ENCODE peak calls at places on chromosome 17, in six cellular contexts. F is PC-9, T is fibroblast of lung, J is HCT116, O is PC-3, E is neuronal stem cell. R is an unnamed sample.

GRCh38 chr17:46106966-46107644 is 86.1 kb downstream of the KANSL1 start:
- DNase-seq in F (no peak), T (no peak), J (no peak), O (no peak), E (no peak), R (no peak)

GRCh38 chr17:34178047-34178446 is 77.0 kb upstream of the CCL2 start:
- DNase-seq in F (no peak), T (no peak), J (no peak), O (no peak), E (no peak), R (no peak)

GRCh38 chr17:52170963-52171572 is 12.6 kb upstream of the CA10 start:
- DNase-seq in F (no peak), T (no peak), J (no peak), O (peak; percentile 64), E (peak; percentile 21), R (no peak)

GRCh38 chr17:48542114-48542955 is 2.6 kb downstream of the HOXB2 start:
- DNase-seq in F (no peak), T (peak; percentile 70), J (no peak), O (no peak), E (no peak), R (peak; percentile 66)

GRCh38 chr17:16269658-16270057 is 52.6 kb downstream of the PIGL start:
- DNase-seq in F (no peak), T (peak; percentile 86), J (no peak), O (peak; percentile 44), E (no peak), R (no peak)

GRCh38 chr17:39114744-39115534 is 36.5 kb downstream of the PLXDC1 start:
- DNase-seq in F (no peak), T (peak; percentile 25), J (no peak), O (no peak), E (no peak), R (no peak)

GRCh38 chr17:36550491-36551417 is 6.0 kb downstream of the GGNBP2 start:
- DNase-seq in F (no peak), T (no peak), J (no peak), O (no peak), E (no peak), R (no peak)

GRCh38 chr17:46815474-46816353 is 2.8 kb downstream of the WNT3 start:
- DNase-seq in F (no peak), T (no peak), J (no peak), O (no peak), E (no peak), R (no peak)

GRCh38 chr17:48181653-48182052 is 74.1 kb downstream of the SNX11 start:
- DNase-seq in F (no peak), T (peak; percentile 25), J (peak; percentile 44), O (peak; percentile 69), E (no peak), R (peak; percentile 31)

GRCh38 chr17:27352481-27353460 is 58.9 kb downstream of the WSB1 start:
- DNase-seq in F (no peak), T (peak; percentile 54), J (no peak), O (no peak), E (no peak), R (peak; percentile 74)

GRCh38 chr17:83191388-83192160 is 112.2 kb downstream of the METRNL start:
- DNase-seq in F (no peak), T (no peak), J (no peak), O (no peak), E (no peak), R (no peak)

GRCh38 chr17:7929158-7930029 is at the start of gene KCNAB3:
- DNase-seq in F (no peak), T (peak; percentile 69), J (no peak), O (no peak), E (peak; percentile 69), R (peak; percentile 67)

GRCh38 chr17:7285679-7286078 is 4.2 kb downstream of the SLC2A4 start:
- DNase-seq in F (no peak), T (no peak), J (no peak), O (no peak), E (no peak), R (no peak)

GRCh38 chr17:78759203-78759968 is 22.7 kb downstream of the CYTH1 start:
- DNase-seq in F (no peak), T (peak; percentile 57), J (no peak), O (no peak), E (no peak), R (peak; percentile 46)

GRCh38 chr17:40910441-40910841 is 25.4 kb upstream of the KRT20 start:
- DNase-seq in F (no peak), T (peak; percentile 49), J (no peak), O (peak; percentile 31), E (no peak), R (no peak)

GRCh38 chr17:36072431-36073121 is 8.5 kb downstream of the CCL18 start:
- DNase-seq in F (no peak), T (peak; percentile 20), J (peak; percentile 24), O (peak; percentile 30), E (peak; percentile 71), R (peak; percentile 58)

GRCh38 chr17:60888812-60889709 is 211.4 kb downstream of the BCAS3 start:
- DNase-seq in F (no peak), T (no peak), J (no peak), O (peak; percentile 62), E (no peak), R (no peak)

GRCh38 chr17:80855968-80856862 is 135.4 kb upstream of the CHMP6 start:
- DNase-seq in F (peak; percentile 90), T (peak; percentile 97), J (peak; percentile 94), O (peak; percentile 98), E (no peak), R (peak; percentile 95)

GRCh38 chr17:67751101-67752074 is 33.7 kb downstream of the NOL11 start:
- DNase-seq in F (no peak), T (no peak), J (no peak), O (no peak), E (no peak), R (no peak)

GRCh38 chr17:34987232-34987631 is 6.9 kb downstream of the LIG3 start:
- DNase-seq in F (no peak), T (no peak), J (no peak), O (no peak), E (no peak), R (no peak)

GRCh38 chr17:65558683-65559311 is 2.7 kb downstream of the AXIN2 start:
- DNase-seq in F (no peak), T (no peak), J (no peak), O (no peak), E (no peak), R (no peak)
- H3K4me3 ChIP-seq in F (no peak overlapping the region), T (peak overlapping the region; percentile 78), J (peak overlapping the region; percentile 68), O (peak overlapping the region; percentile 82), E (peak overlapping the region; percentile 61), R (no peak overlapping the region)

GRCh38 chr17:4743898-4744297 is 4.2 kb upstream of the CXCL16 start:
- DNase-seq in F (no peak), T (no peak), J (no peak), O (no peak), E (no peak), R (no peak)

GRCh38 chr17:4747847-4748246 is 8.1 kb upstream of the CXCL16 start:
- DNase-seq in F (no peak), T (no peak), J (no peak), O (no peak), E (no peak), R (peak; percentile 48)

GRCh38 chr17:4743216-4743615 is 3.5 kb upstream of the CXCL16 start:
- DNase-seq in F (no peak), T (no peak), J (no peak), O (no peak), E (no peak), R (no peak)

GRCh38 chr17:4742629-4743028 is 2.9 kb upstream of the CXCL16 start:
- DNase-seq in F (no peak), T (no peak), J (no peak), O (no peak), E (no peak), R (no peak)

DNA sequence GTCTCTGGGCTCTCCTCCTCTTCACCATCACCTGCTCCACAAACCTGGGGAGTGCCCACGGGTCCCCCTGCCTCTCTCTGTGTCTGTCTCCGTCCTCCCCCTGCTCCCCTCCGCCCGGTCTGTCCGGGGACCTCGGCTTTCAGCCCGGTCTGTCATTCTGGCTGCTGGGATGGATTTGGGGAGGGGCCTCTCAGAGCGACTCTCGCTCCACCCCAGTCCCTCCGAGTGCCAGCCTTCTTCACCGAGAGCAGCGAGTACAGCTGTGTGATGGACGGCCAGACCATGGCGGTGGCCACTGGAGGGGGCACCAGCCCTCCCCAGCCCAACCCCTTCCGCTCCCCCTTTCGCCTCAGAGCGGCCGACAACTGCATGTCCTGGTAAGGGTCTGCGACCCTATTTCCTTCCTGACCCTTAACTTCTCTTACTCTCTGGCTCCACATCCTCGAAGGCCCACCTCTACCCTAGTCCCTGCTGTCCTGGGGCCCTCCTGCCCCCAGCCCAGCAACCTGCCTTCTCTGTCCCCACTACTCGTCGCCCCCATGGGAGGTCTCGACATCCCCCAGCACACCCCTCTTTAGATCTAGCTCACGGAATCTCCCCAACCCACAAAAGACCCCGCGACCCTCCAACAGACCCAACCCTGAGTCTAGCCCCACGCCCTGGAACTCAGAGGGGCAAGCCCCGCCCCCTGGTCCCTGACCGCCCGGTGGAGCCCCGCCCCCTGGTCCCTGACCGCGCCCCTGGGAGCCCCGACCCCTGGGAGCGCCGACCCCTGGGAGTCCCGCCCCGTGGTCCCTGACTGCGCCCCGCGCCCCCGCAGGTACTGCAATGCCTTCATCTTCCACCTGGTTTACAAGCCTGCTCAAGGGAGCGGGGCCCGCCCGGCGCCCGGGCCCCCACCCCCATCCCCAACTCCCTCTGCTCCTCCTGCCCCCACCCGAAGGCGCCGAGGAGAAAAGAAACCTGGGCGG is 5.6 kb upstream of the CXCL16 start:
- DNase-seq in F (no peak), T (no peak), J (no peak), O (no peak), E (no peak), R (no peak)
- H2AFZ ChIP-seq in F (no peak overlapping the region), T (no peak overlapping the region), J (no peak overlapping the region), O (no peak overlapping the region), E (peak overlapping the region; percentile 76), R (peak overlapping the region; percentile 34)

GRCh38 chr17:29802256-29802655 is 127.8 kb downstream of the SSH2 start:
- DNase-seq in F (no peak), T (no peak), J (no peak), O (no peak), E (no peak), R (no peak)

GRCh38 chr17:29807520-29808361 is 122.3 kb downstream of the SSH2 start:
- DNase-seq in F (no peak), T (peak; percentile 77), J (peak; percentile 18), O (peak; percentile 63), E (peak; percentile 33), R (peak; percentile 67)
- H3K4me3 ChIP-seq in F (no peak overlapping the region), T (no peak overlapping the region), J (no peak overlapping the region), O (no peak overlapping the region), E (no peak overlapping the region), R (no peak overlapping the region)

GRCh38 chr17:72123964-72124791 is 3.4 kb downstream of the SOX9 start:
- DNase-seq in F (no peak), T (no peak), J (no peak), O (peak; percentile 40), E (no peak), R (no peak)

GRCh38 chr17:72122002-72122310 is 1.1 kb downstream of the SOX9 start:
- DNase-seq in F (no peak), T (peak; percentile 64), J (no peak), O (peak; percentile 42), E (no peak), R (no peak)

GRCh38 chr17:72122336-72122667 is 1.5 kb downstream of the SOX9 start:
- DNase-seq in F (no peak), T (no peak), J (no peak), O (no peak), E (no peak), R (no peak)

GRCh38 chr17:72123496-72123963 is 2.7 kb downstream of the SOX9 start:
- DNase-seq in F (no peak), T (no peak), J (no peak), O (no peak), E (no peak), R (no peak)

GRCh38 chr17:72122668-72123495 is 2.1 kb downstream of the SOX9 start:
- DNase-seq in F (no peak), T (peak; percentile 77), J (no peak), O (peak; percentile 52), E (no peak), R (no peak)
- H2AFZ ChIP-seq in F (no peak overlapping the region), T (peak overlapping the region; percentile 70), J (no peak overlapping the region), O (no peak overlapping the region), E (peak overlapping the region; percentile 80), R (no peak overlapping the region)

R was measured in endothelial cell of umbilical vein.